ENCODE peak calls at places on chromosomes 6 and 20, in four cellular contexts. W is IMR-90, R is T-helper 2 cell, Q is lower leg skin. F is an unnamed sample.

GRCh38 chr6:143099647-143100046 is 39.0 kb downstream of the AIG1 start:
- DNase-seq in Q (no peak), W (no peak), R (no peak), F (no peak)

GRCh38 chr6:125041740-125042459 is 79.7 kb downstream of the RNF217 start:
- DNase-seq in R (no peak), Q (no peak), W (peak), F (no peak)

GRCh38 chr6:151148111-151148510 is 91.7 kb upstream of the AKAP12 start:
- DNase-seq in Q (no peak), R (no peak), W (no peak), F (no peak)

GRCh38 chr20:53291548-53291947 is 302.1 kb downstream of the ZNF217 start:
- DNase-seq in R (no peak), Q (no peak), W (no peak), F (no peak)

GRCh38 chr6:548517-548916 is 108.4 kb downstream of the HUS1B start:
- DNase-seq in W (no peak), Q (no peak), R (no peak), F (no peak)

GRCh38 chr6:133099573-133099972 is 141.6 kb upstream of the EYA4 start:
- DNase-seq in W (peak), Q (no peak), R (no peak), F (no peak)

GRCh38 chr6:6900566-6901204 is 207.1 kb upstream of the RREB1 start:
- DNase-seq in R (no peak), W (no peak), Q (peak), F (no peak)

GRCh38 chr6:157990321-157991066 is 8.8 kb downstream of the SYNJ2 start:
- DNase-seq in W (no peak), Q (no peak), R (no peak), F (no peak)

GRCh38 chr6:165728196-165728595 is 65.2 kb upstream of the PDE10A start:
- DNase-seq in Q (no peak), R (no peak), W (no peak), F (no peak)

GRCh38 chr6:37171141-37171969 is 1.4 kb downstream of the PIM1 start:
- DNase-seq in W (peak), Q (peak), R (no peak), F (peak)

GRCh38 chr6:16056263-16056870 is 72.5 kb upstream of the MYLIP start:
- DNase-seq in R (no peak), W (no peak), Q (no peak), F (no peak)

GRCh38 chr6:163459536-163459935 is 45.0 kb downstream of the QKI start:
- DNase-seq in Q (no peak), W (peak), R (no peak), F (no peak)

GRCh38 chr6:2772840-2773239 is 7.6 kb downstream of the WRNIP1 start:
- DNase-seq in W (no peak), R (no peak), Q (no peak), F (no peak)

GRCh38 chr6:170227996-170228550 is 62.8 kb downstream of the DLL1 start:
- DNase-seq in R (no peak), Q (no peak), W (no peak), F (no peak)

GRCh38 chr6:110366241-110366640 is 8.1 kb upstream of the METTL24 start:
- DNase-seq in W (no peak), Q (no peak), R (no peak), F (peak)

GRCh38 chr20:18739785-18740184 is 73.8 kb upstream of the SCP2D1 start:
- DNase-seq in R (no peak), Q (no peak), W (peak), F (no peak)

GRCh38 chr20:38748863-38749153 is 548 bp downstream of the ACTR5 start:
- DNase-seq in W (no peak), R (no peak), Q (no peak), F (no peak)

GRCh38 chr6:105814745-105815536 is 271.2 kb upstream of the PRDM1 start:
- DNase-seq in W (no peak), R (no peak), Q (no peak), F (no peak)

GRCh38 chr6:2086328-2087008 is 158.9 kb downstream of the GMDS start:
- DNase-seq in Q (no peak), R (no peak), W (no peak), F (no peak)

GRCh38 chr6:10951675-10952282 is 64.9 kb downstream of the SYCP2L start:
- DNase-seq in R (no peak), Q (no peak), W (peak), F (no peak)

GRCh38 chr6:131914234-131914633 is 36.9 kb downstream of the CCN2 start:
- DNase-seq in R (no peak), Q (no peak), W (peak), F (no peak)

GRCh38 chr6:112906737-112907136 is 559.6 kb downstream of the RFPL4B start:
- DNase-seq in R (no peak), W (peak), Q (no peak), F (no peak)

GRCh38 chr6:25844518-25844917 is 12.7 kb upstream of the SLC17A1 start:
- DNase-seq in Q (no peak), W (no peak), R (no peak), F (no peak)

GRCh38 chr6:53528107-53528506 is 16.8 kb downstream of the GCLC start:
- DNase-seq in R (no peak), W (no peak), Q (no peak), F (no peak)

GRCh38 chr20:37393863-37394542 is 48.1 kb downstream of the SRC start:
- DNase-seq in R (no peak), W (no peak), Q (no peak), F (no peak)

GRCh38 chr6:168133186-168133585 is 54.2 kb upstream of the FRMD1 start:
- DNase-seq in R (no peak), Q (peak), W (peak), F (no peak)

GRCh38 chr6:88983532-88983931 is 20.1 kb upstream of the RNGTT start:
- DNase-seq in W (peak), R (no peak), Q (no peak), F (no peak)

GRCh38 chr6:875012-875411 is 182.1 kb upstream of the EXOC2 start:
- DNase-seq in W (no peak), Q (peak), R (no peak), F (no peak)

GRCh38 chr6:72825265-72825918 is 203.5 kb downstream of the KCNQ5 start:
- DNase-seq in R (no peak), W (peak), Q (no peak), F (no peak)

GRCh38 chr6:104705095-104705707 is 154.5 kb downstream of the HACE1 start:
- DNase-seq in W (peak), Q (no peak), R (no peak), F (peak)

GRCh38 chr20:38123021-38123587 is 42.0 kb downstream of the TGM2 start:
- DNase-seq in R (no peak), Q (peak), W (peak), F (no peak)

GRCh38 chr6:53035549-53036213 is 29.5 kb upstream of the FBXO9 start:
- DNase-seq in Q (no peak), R (no peak), W (peak), F (no peak)

GRCh38 chr6:6284231-6284966 is 36.1 kb downstream of the F13A1 start:
- DNase-seq in R (no peak), W (no peak), Q (no peak), F (no peak)

GRCh38 chr20:57996936-57997629 is 231.4 kb downstream of the ANKRD60 start:
- DNase-seq in W (no peak), Q (no peak), R (no peak), F (no peak)

GRCh38 chr6:29597184-29597583 is 12.3 kb downstream of the OR2H2 start:
- DNase-seq in R (no peak), Q (no peak), W (peak), F (no peak)